ENCODE peak calls at places on chromosomes 7 and 10, in nine cellular contexts. P is stimulated activated CD4-positive, alpha-beta T cell treated with anti-CD3 and anti-CD28 coated beads, Interleukin-1b, Interleukin-23, amount 100 ng/mL, for 4 hours; S is endodermal cell; C is HFFc6; N is stimulated activated naive CD4-positive, alpha-beta T cell; L is adrenal gland; Y is left cardiac atrium; I is AG20443; O is CD8-positive, alpha-beta memory T cell. W is an unnamed sample.

GRCh38 chr10:103265712-103266329 is 11.1 kb upstream of the INA start:
- DNase-seq in P (peak), S (peak), C (peak), N (peak), L (peak), Y (peak), I (peak), O (no peak), W (peak)

GRCh38 chr10:97332586-97333350 is 1.8 kb downstream of the FRAT2 start:
- DNase-seq in P (no peak), S (peak), C (peak), N (no peak), L (peak), Y (peak), I (peak), O (no peak), W (no peak)

GRCh38 chr7:33950047-33950714 is 44.8 kb downstream of the BMPER start:
- DNase-seq in P (no peak), S (no peak), C (no peak), N (no peak), L (no peak), Y (no peak), I (no peak), O (no peak), W (no peak)

GRCh38 chr7:79084423-79084822 is 369.0 kb downstream of the MAGI2 start:
- DNase-seq in P (no peak), S (no peak), C (peak), N (no peak), L (no peak), Y (no peak), I (no peak), O (no peak), W (no peak)

GRCh38 chr10:96964131-96964530 is 132.0 kb downstream of the LCOR start:
- DNase-seq in P (no peak), S (no peak), C (no peak), N (no peak), L (no peak), Y (no peak), I (no peak), O (no peak), W (no peak)

GRCh38 chr7:92794846-92795245 is 41.5 kb downstream of the CDK6 start:
- DNase-seq in P (no peak), S (no peak), C (no peak), N (no peak), L (no peak), Y (no peak), I (no peak), O (no peak), W (no peak)

GRCh38 chr7:5143935-5144903 is 45.8 kb upstream of the WIPI2 start:
- DNase-seq in P (peak), S (no peak), C (no peak), N (peak), L (peak), Y (peak), I (peak), O (peak), W (peak)

GRCh38 chr10:122911889-122912484 is 1.6 kb downstream of the FAM24A start:
- DNase-seq in P (peak), S (peak), C (peak), N (peak), L (peak), Y (peak), I (peak), O (peak), W (peak)

GRCh38 chr10:126012485-126012884 is 116.1 kb downstream of the FANK1 start:
- DNase-seq in P (no peak), S (no peak), C (no peak), N (no peak), L (no peak), Y (no peak), I (peak), O (no peak), W (no peak)

GRCh38 chr10:6052247-6053221 is 9.6 kb downstream of the IL2RA start:
- DNase-seq in P (peak), S (peak), C (no peak), N (peak), L (no peak), Y (no peak), I (no peak), O (peak), W (peak)

GRCh38 chr7:127871226-127871625 is 160.0 kb downstream of the LRRC4 start:
- DNase-seq in P (no peak), S (no peak), C (no peak), N (no peak), L (no peak), Y (no peak), I (no peak), O (no peak), W (no peak)